ENCODE peak calls at places on chromosomes 3 and 15, in seven cellular contexts. J, N, H, D, V, P and T are unnamed samples.

GRCh38 chr3:49277357-49277723 is 308 bp upstream of the C3orf62 start:
- DNase-seq in J (no peak), N (no peak), H (no peak), D (no peak), V (no peak), P (no peak), T (no peak)

GRCh38 chr3:22996926-22997600 is 206.1 kb upstream of the UBE2E2 start:
- DNase-seq in J (no peak), N (no peak), H (no peak), D (no peak), V (no peak), P (no peak), T (no peak)

GRCh38 chr15:77457619-77458265 is 37.1 kb downstream of the HMG20A start:
- DNase-seq in J (no peak), N (no peak), H (no peak), D (no peak), V (no peak), P (no peak), T (peak)

GRCh38 chr3:182837855-182838454 is 44.7 kb downstream of the ATP11B start:
- DNase-seq in J (no peak), N (no peak), H (no peak), D (no peak), V (no peak), P (peak), T (peak)

GRCh38 chr3:31534036-31534435 is 1.3 kb downstream of the STT3B start:
- DNase-seq in J (no peak), N (no peak), H (no peak), D (peak), V (peak), P (peak), T (no peak)

GRCh38 chr3:162134571-162134970 is 638.0 kb downstream of the OTOL1 start:
- DNase-seq in J (no peak), N (no peak), H (no peak), D (no peak), V (peak), P (no peak), T (no peak)

GRCh38 chr3:150868282-150868681 is 37.0 kb downstream of the MINDY4B start:
- DNase-seq in J (no peak), N (no peak), H (no peak), D (no peak), V (no peak), P (peak), T (no peak)

GRCh38 chr3:184360070-184360833 is 1.2 kb downstream of the CLCN2 start:
- DNase-seq in J (no peak), N (no peak), H (no peak), D (no peak), V (no peak), P (no peak), T (no peak)

GRCh38 chr15:48541659-48542334 is 103.7 kb downstream of the FBN1 start:
- DNase-seq in J (no peak), N (no peak), H (no peak), D (peak), V (no peak), P (peak), T (peak)

GRCh38 chr15:31405200-31405929 is 78.7 kb downstream of the KLF13 start:
- DNase-seq in J (no peak), N (no peak), H (no peak), D (no peak), V (peak), P (peak), T (no peak)

GRCh38 chr3:184168363-184169120 is 6.1 kb upstream of the AP2M1 start:
- DNase-seq in J (no peak), N (no peak), H (no peak), D (no peak), V (no peak), P (peak), T (peak)

GRCh38 chr3:46987485-46988401 is 8.3 kb downstream of the NBEAL2 start:
- DNase-seq in J (peak), N (peak), H (peak), D (peak), V (peak), P (peak), T (no peak)

GRCh38 chr3:183188895-183189462 is 26.4 kb upstream of the LAMP3 start:
- DNase-seq in J (no peak), N (peak), H (no peak), D (peak), V (peak), P (peak), T (no peak)

GRCh38 chr3:52695798-52696649 is 9.6 kb downstream of the GLT8D1 start:
- DNase-seq in J (no peak), N (no peak), H (no peak), D (no peak), V (no peak), P (no peak), T (no peak)

GRCh38 chr3:186121968-186122367 is 13.1 kb upstream of the ETV5 start:
- DNase-seq in J (no peak), N (no peak), H (no peak), D (no peak), V (no peak), P (peak), T (no peak)

GRCh38 chr3:82202254-82202653 is 440.8 kb upstream of the GBE1 start:
- DNase-seq in J (no peak), N (no peak), H (no peak), D (no peak), V (no peak), P (no peak), T (no peak)

GRCh38 chr15:65532738-65533051 is 2.4 kb downstream of the HACD3 start:
- DNase-seq in J (no peak), N (no peak), H (no peak), D (no peak), V (no peak), P (peak), T (no peak)

GRCh38 chr3:194312186-194312742 is 38.9 kb downstream of the CPN2 start:
- DNase-seq in J (peak), N (no peak), H (no peak), D (no peak), V (no peak), P (peak), T (no peak)

GRCh38 chr3:197667968-197668367 is 68.7 kb downstream of the RUBCN start:
- DNase-seq in J (no peak), N (no peak), H (no peak), D (no peak), V (no peak), P (no peak), T (no peak)

GRCh38 chr3:112815981-112816380 is 30.7 kb downstream of the CD200R1L start:
- DNase-seq in J (no peak), N (no peak), H (no peak), D (no peak), V (no peak), P (peak), T (no peak)